ENCODE peak calls at places on chromosome 3, in four cellular contexts. S is astrocyte of the spinal cord, O is fibroblast of mammary gland, D is mesothelial cell of epicardium. F is an unnamed sample.

GRCh38 chr3:101414121-101414520 is 93.7 kb upstream of the IMPG2 start:
- DNase-seq in S (no peak), O (no peak), D (no peak), F (no peak)

GRCh38 chr3:10357592-10358308 is 36.8 kb upstream of the SEC13 start:
- DNase-seq in S (peak; percentile 91), O (peak; percentile 88), D (no peak), F (peak; percentile 77)

GRCh38 chr3:79041621-79042020 is 726.2 kb downstream of the ROBO1 start:
- DNase-seq in S (no peak), O (no peak), D (no peak), F (no peak)

GRCh38 chr3:113084777-113085176 is 94.0 kb downstream of the GTPBP8 start:
- DNase-seq in S (peak; percentile 80), O (peak; percentile 91), D (no peak), F (peak; percentile 36)

GRCh38 chr3:65658398-65658797 is 380.3 kb downstream of the MAGI1 start:
- DNase-seq in S (no peak), O (no peak), D (no peak), F (no peak)

GRCh38 chr3:150613709-150614480 is 10.8 kb downstream of the SELENOT start:
- DNase-seq in S (no peak), O (no peak), D (no peak), F (no peak)

GRCh38 chr3:56988874-56989433 is 71.5 kb upstream of the SPATA12 start:
- DNase-seq in S (peak; percentile 78), O (peak; percentile 79), D (peak; percentile 72), F (peak; percentile 59)

GRCh38 chr3:197114007-197114406 is 84.4 kb upstream of the MELTF start:
- DNase-seq in S (no peak), O (no peak), D (no peak), F (no peak)

GRCh38 chr3:32951410-32951811 is at the start of gene CCR4:
- DNase-seq in S (no peak), O (no peak), D (no peak), F (no peak)

GRCh38 chr3:184604956-184605290 is 43.3 kb downstream of the EPHB3 start:
- DNase-seq in S (no peak), O (no peak), D (no peak), F (no peak)

GRCh38 chr3:151265866-151266265 is 12.5 kb downstream of the P2RY14 start:
- DNase-seq in S (no peak), O (no peak), D (no peak), F (no peak)

GRCh38 chr3:178137206-178137605 is 399.0 kb upstream of the KCNMB2 start:
- DNase-seq in S (no peak), O (no peak), D (no peak), F (no peak)

GRCh38 chr3:84965141-84965540 is 6.4 kb downstream of the CADM2 start:
- DNase-seq in S (peak; percentile 24), O (no peak), D (no peak), F (no peak)

GRCh38 chr3:163768048-163768447 is 1310.2 kb downstream of the SI start:
- DNase-seq in S (no peak), O (no peak), D (no peak), F (no peak)

GRCh38 chr3:151584603-151585002 is 123.7 kb upstream of the IGSF10 start:
- DNase-seq in S (no peak), O (peak; percentile 16), D (no peak), F (no peak)

DNA sequence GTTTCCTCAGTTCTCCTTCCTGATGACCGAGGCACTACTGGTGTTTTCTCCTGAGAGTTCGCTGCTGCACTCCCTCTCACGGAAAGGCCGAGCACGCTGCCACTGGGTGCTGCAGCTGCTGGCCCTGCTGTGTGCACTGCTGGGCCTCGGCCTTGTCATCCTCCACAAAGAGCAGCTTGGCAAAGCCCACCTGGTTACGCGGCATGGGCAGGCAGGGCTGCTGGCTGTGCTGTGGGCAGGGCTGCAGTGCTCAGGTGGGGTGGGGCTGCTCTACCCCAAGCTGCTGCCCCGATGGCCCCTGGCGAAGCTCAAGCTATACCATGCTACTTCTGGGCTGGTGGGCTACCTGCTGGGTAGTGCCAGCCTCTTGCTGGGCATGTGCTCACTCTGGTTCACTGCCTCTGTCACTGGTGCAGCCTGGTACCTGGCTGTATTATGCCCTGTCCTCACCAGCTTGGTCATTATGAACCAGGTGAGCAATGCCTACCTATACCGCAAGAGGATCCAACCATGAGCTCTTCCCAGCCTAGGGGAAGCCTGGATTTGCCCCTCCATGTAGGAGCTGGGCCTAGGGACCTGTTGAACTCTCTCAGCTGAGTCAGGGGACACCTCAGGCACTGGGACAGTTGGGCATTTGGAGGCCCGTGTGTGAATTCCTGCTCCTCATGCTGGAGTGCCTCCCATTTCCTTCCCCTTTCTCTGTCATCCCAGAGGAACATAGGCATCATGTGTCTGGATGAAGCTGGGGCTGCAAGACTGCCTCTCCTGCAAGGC is 2.8 kb downstream of the CYB561D2 start:
- DNase-seq in S (no peak), O (no peak), D (no peak), F (no peak)
- TF ChIP-seq CTCF in S (no peak), O (no peak), D (no peak), F (no peak)

GRCh38 chr3:83928903-83929302 is 1029.9 kb upstream of the CADM2 start:
- DNase-seq in S (peak; percentile 12), O (peak; percentile 1), D (no peak), F (no peak)

GRCh38 chr3:83926291-83926690 is 1032.5 kb upstream of the CADM2 start:
- DNase-seq in S (no peak), O (no peak), D (no peak), F (no peak)

GRCh38 chr3:83928391-83928790 is 1030.4 kb upstream of the CADM2 start:
- DNase-seq in S (no peak), O (peak; percentile 18), D (no peak), F (no peak)
- TF ChIP-seq CTCF in S (peak; percentile 33), O (no peak), D (peak; percentile 42), F (peak; percentile 59)

GRCh38 chr3:136251511-136251910 is 1.4 kb downstream of the PCCB start:
- DNase-seq in S (no peak), O (no peak), D (no peak), F (no peak)

GRCh38 chr3:136249593-136250225 is 431 bp upstream of the PCCB start:
- DNase-seq in S (no peak), O (no peak), D (no peak), F (no peak)

GRCh38 chr3:136249091-136249490 is 1.0 kb upstream of the PCCB start:
- DNase-seq in S (no peak), O (no peak), D (no peak), F (no peak)

GRCh38 chr3:136250862-136251460 is 821 bp downstream of the PCCB start:
- DNase-seq in S (peak; percentile 53), O (peak; percentile 63), D (no peak), F (peak; percentile 10)

GRCh38 chr3:136250226-136250861 is at the start of gene PCCB:
- DNase-seq in S (peak; percentile 95), O (peak; percentile 90), D (peak; percentile 84), F (peak; percentile 89)
- TF ChIP-seq CTCF in S (peak; percentile 76), O (peak; percentile 40), D (peak; percentile 88), F (peak; percentile 88)

GRCh38 chr3:129343643-129344360 is 65.1 kb downstream of the HMCES start:
- DNase-seq in S (no peak), O (peak; percentile 21), D (no peak), F (no peak)
- TF ChIP-seq CTCF in S (peak; percentile 78), O (peak; percentile 46), D (peak; percentile 19), F (peak; percentile 72)

GRCh38 chr3:159928071-159928491 is 60.6 kb upstream of the IL12A start:
- DNase-seq in S (peak; percentile 34), O (peak; percentile 44), D (no peak), F (peak; percentile 38)

GRCh38 chr3:159929894-159930235 is 58.8 kb upstream of the IL12A start:
- DNase-seq in S (no peak), O (no peak), D (no peak), F (no peak)

GRCh38 chr3:159928692-159929091 is 59.9 kb upstream of the IL12A start:
- DNase-seq in S (peak; percentile 96), O (peak; percentile 98), D (no peak), F (peak; percentile 99)

GRCh38 chr3:159926573-159926972 is 62.1 kb upstream of the IL12A start:
- DNase-seq in S (no peak), O (no peak), D (no peak), F (no peak)

DNA sequence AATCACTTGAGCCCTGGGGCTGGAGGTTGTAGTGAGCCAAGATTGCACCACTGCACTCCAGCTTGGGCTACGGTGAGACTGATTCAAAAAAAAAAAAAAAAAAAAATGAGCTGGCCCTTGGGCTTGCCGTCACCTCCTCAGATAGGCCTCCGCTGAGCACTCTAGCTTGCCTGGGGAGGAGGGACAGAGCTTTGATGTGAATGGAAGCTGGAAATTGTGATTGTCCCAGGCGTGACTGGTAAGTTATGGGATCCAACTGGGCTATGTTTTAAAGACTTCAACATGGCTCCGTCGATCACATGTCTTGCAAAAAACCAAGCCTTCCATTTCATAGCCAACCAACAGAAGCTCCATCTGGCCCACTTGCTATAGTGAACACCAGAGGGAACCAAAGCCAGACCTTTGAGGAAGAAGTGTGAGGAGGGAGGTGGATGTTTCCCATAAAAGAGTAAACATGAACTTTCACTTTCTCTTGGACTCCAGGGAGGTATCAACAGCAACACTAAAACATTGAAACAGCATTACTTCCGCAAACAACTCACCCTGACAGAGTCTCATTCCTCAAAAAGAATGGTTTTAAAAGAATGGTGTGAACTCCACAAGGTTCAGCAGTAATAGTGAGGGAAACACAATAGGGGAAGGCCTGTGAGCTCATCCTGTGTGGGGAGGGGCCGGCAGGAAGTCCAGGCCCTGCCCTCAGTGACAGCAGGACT is 59.3 kb upstream of the IL12A start:
- DNase-seq in S (peak; percentile 90), O (peak; percentile 80), D (no peak), F (peak; percentile 86)
- TF ChIP-seq CTCF in S (peak; percentile 64), O (peak; percentile 58), D (no peak), F (peak; percentile 81)

F was measured in HFFc6.